ENCODE peak calls at places on chromosome 9, in five cellular contexts. T, U, Y, B and C are unnamed samples.

GRCh38 chr9:130961511-130962300 is 22.7 kb upstream of the FIBCD1 start:
- DNase-seq in T (no peak), U (no peak), Y (no peak), B (no peak), C (no peak)

GRCh38 chr9:136543830-136544548 is 1.9 kb downstream of the NOTCH1 start:
- DNase-seq in T (peak), U (no peak), Y (no peak), B (no peak), C (no peak)

GRCh38 chr9:127942152-127943010 is 4.7 kb upstream of the DPM2 start:
- DNase-seq in T (no peak), U (peak), Y (peak), B (no peak), C (peak)

GRCh38 chr9:131149678-131150033 is 24.3 kb downstream of the NUP214 start:
- DNase-seq in T (no peak), U (no peak), Y (no peak), B (no peak), C (no peak)

GRCh38 chr9:17824191-17824926 is 245.5 kb downstream of the SH3GL2 start:
- DNase-seq in T (no peak), U (no peak), Y (no peak), B (no peak), C (peak)

GRCh38 chr9:93111371-93112115 is 15.5 kb downstream of the CARD19 start:
- DNase-seq in T (no peak), U (no peak), Y (no peak), B (no peak), C (no peak)

GRCh38 chr9:76379494-76379893 is 14.7 kb downstream of the RFK start:
- DNase-seq in T (no peak), U (no peak), Y (no peak), B (no peak), C (no peak)

GRCh38 chr9:107976767-107977166 is 487.2 kb upstream of the KLF4 start:
- DNase-seq in T (peak), U (no peak), Y (no peak), B (no peak), C (no peak)

GRCh38 chr9:104386425-104387069 is 117.5 kb upstream of the OR13F1 start:
- DNase-seq in T (no peak), U (peak), Y (no peak), B (no peak), C (peak)

GRCh38 chr9:33379666-33380389 is 22.5 kb downstream of the AQP7 start:
- DNase-seq in T (no peak), U (no peak), Y (no peak), B (no peak), C (no peak)

GRCh38 chr9:82148849-82149544 is 160.4 kb downstream of the SPATA31D1 start:
- DNase-seq in T (no peak), U (no peak), Y (no peak), B (no peak), C (peak)